ENCODE peak calls at places on chromosomes 1 and 21, in four cellular contexts. V is esophagus squamous epithelium, C is cardiac muscle cell, Q is WTC11. E is an unnamed sample.

GRCh38 chr1:188065917-188066316 is 1237.2 kb downstream of the PLA2G4A start:
- DNase-seq in Q (no peak), V (no peak), C (no peak), E (no peak)

GRCh38 chr1:17878837-17879236 is 123.7 kb downstream of the ACTL8 start:
- DNase-seq in V (no peak), C (no peak), Q (no peak), E (no peak)

GRCh38 chr1:30384286-30385245 is 338.8 kb downstream of the MATN1 start:
- DNase-seq in C (no peak), Q (no peak), V (no peak), E (no peak)

GRCh38 chr1:38275960-38276359 is 229.4 kb upstream of the POU3F1 start:
- DNase-seq in V (no peak), C (no peak), Q (no peak), E (no peak)

GRCh38 chr1:42756956-42757891 is 9.6 kb downstream of the P3H1 start:
- DNase-seq in C (peak), V (no peak), Q (no peak), E (no peak)

GRCh38 chr1:96445296-96445695 is 276.3 kb upstream of the PTBP2 start:
- DNase-seq in Q (no peak), C (no peak), V (no peak), E (no peak)

GRCh38 chr1:162632234-162632666 is at the start of gene DDR2:
- DNase-seq in C (no peak), V (no peak), Q (no peak), E (no peak)

GRCh38 chr1:230696722-230697432 is 17.0 kb downstream of the AGT start:
- DNase-seq in Q (no peak), C (no peak), V (no peak), E (no peak)

GRCh38 chr1:192892934-192893333 is 84.1 kb downstream of the RGS2 start:
- DNase-seq in Q (no peak), C (no peak), V (no peak), E (no peak)

GRCh38 chr1:61419681-61420080 is 305.3 kb downstream of the TM2D1 start:
- DNase-seq in V (no peak), Q (no peak), C (no peak), E (no peak)

GRCh38 chr1:153355445-153356071 is 2.1 kb upstream of the S100A9 start:
- DNase-seq in Q (peak), C (peak), V (no peak), E (no peak)

GRCh38 chr1:88741413-88741812 is 57.3 kb downstream of the PKN2 start:
- DNase-seq in V (no peak), C (no peak), Q (no peak), E (no peak)

GRCh38 chr21:14522689-14523088 is 23.4 kb downstream of the SAMSN1 start:
- DNase-seq in C (no peak), V (no peak), Q (no peak), E (no peak)

GRCh38 chr1:224637936-224638335 is 21.8 kb downstream of the CNIH3 start:
- DNase-seq in C (no peak), Q (no peak), V (no peak), E (no peak)

GRCh38 chr1:8165595-8166360 is 139.7 kb upstream of the ERRFI1 start:
- DNase-seq in Q (peak), V (no peak), C (no peak), E (no peak)

GRCh38 chr1:55285849-55286248 is 70.7 kb upstream of the USP24 start:
- DNase-seq in Q (no peak), C (no peak), V (no peak), E (no peak)

GRCh38 chr1:56068908-56069307 is 510.5 kb downstream of the PLPP3 start:
- DNase-seq in C (no peak), Q (no peak), V (no peak), E (no peak)

GRCh38 chr21:39630191-39630591 is 17.5 kb downstream of the B3GALT5 start:
- DNase-seq in C (no peak), V (no peak), Q (no peak), E (no peak)

DNA sequence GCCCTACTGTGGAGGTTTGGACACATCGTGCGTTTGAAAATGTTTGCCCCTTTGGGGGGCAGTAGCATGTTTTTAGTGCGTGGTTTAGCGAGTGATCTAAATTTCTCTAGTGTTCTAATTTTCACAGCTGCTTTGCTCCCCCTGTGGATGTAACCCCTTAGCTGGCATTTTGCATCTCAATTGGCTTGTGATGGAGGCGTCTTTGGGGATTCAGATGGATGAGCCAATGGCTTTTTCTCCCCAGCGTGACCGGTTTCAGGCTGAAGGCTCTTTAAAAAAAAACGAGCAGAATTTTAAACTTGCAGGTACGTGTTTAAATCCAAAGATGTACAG is 842 bp downstream of the CDC7 start:
- DNase-seq in V (no peak), Q (no peak), C (no peak), E (no peak)
- TF ChIP-seq CTCF in V (no peak), Q (no peak), C (no peak), E (no peak)

GRCh38 chr21:37564924-37565529 is 198.5 kb downstream of the DYRK1A start:
- DNase-seq in Q (peak), C (no peak), V (no peak), E (no peak)

GRCh38 chr21:37561941-37562919 is 195.7 kb downstream of the DYRK1A start:
- DNase-seq in V (no peak), Q (no peak), C (no peak), E (no peak)

GRCh38 chr21:37562920-37563640 is 196.5 kb downstream of the DYRK1A start:
- DNase-seq in V (no peak), C (no peak), Q (peak), E (no peak)

GRCh38 chr21:37564341-37564923 is 197.9 kb downstream of the DYRK1A start:
- DNase-seq in V (peak), C (peak), Q (peak), E (no peak)

GRCh38 chr21:37563641-37564340 is 197.2 kb downstream of the DYRK1A start:
- DNase-seq in V (peak), C (peak), Q (peak), E (peak)
- TF ChIP-seq CTCF in V (peak), C (peak), Q (no peak), E (peak)

GRCh38 chr1:16042096-16042495 is 1.5 kb upstream of the CLCNKB start:
- DNase-seq in Q (no peak), C (no peak), V (no peak), E (no peak)
- TF ChIP-seq CTCF in Q (no peak), C (peak), V (no peak), E (peak)

GRCh38 chr21:42125571-42126544 is 54.7 kb downstream of the UMODL1 start:
- DNase-seq in Q (peak), C (no peak), V (no peak), E (no peak)
- TF ChIP-seq CTCF in Q (no peak), C (peak), V (peak), E (peak)

GRCh38 chr1:24861821-24862727 is 68.0 kb downstream of the RUNX3 start:
- DNase-seq in C (no peak), Q (no peak), V (no peak), E (no peak)
- TF ChIP-seq CTCF in C (peak), Q (no peak), V (no peak), E (peak)